ENCODE peak calls at places on chromosomes 2 and 18, in ten cellular contexts. T, I, X, K, Z, O, B, J, U and Y are unnamed samples. For H3K27me3, the result is how much of the 10 kb centered on the place peaks cover.

GRCh38 chr18:80169607-80170006 is 60.5 kb downstream of the ADNP2 start:
- DNase-seq in T (no peak), I (no peak), X (no peak), K (no peak), Z (no peak), O (no peak), B (no peak), J (no peak), U (no peak), Y (no peak)

GRCh38 chr2:64862623-64863022 is 126.6 kb upstream of the SLC1A4 start:
- DNase-seq in T (no peak), I (no peak), X (no peak), K (no peak), Z (no peak), O (no peak), B (no peak), J (no peak), U (no peak), Y (no peak)

GRCh38 chr2:204776781-204777559 is 231.7 kb downstream of the PARD3B start:
- DNase-seq in T (no peak), I (no peak), X (no peak), K (no peak), Z (no peak), O (no peak), B (no peak), J (no peak), U (no peak), Y (no peak)

GRCh38 chr2:170115501-170116229 is 62.3 kb upstream of the MYO3B start:
- DNase-seq in T (no peak), I (no peak), X (no peak), K (no peak), Z (no peak), O (no peak), B (no peak), J (no peak), U (no peak), Y (no peak)

GRCh38 chr2:216015722-216016464 is 2.5 kb upstream of the MREG start:
- DNase-seq in T (peak), I (no peak), X (no peak), K (no peak), Z (no peak), O (no peak), B (no peak), J (no peak), U (peak), Y (no peak)

GRCh38 chr2:73468376-73468775 is 82.7 kb downstream of the ALMS1 start:
- DNase-seq in T (no peak), I (no peak), X (no peak), K (no peak), Z (no peak), O (no peak), B (no peak), J (no peak), U (no peak), Y (no peak)

GRCh38 chr2:102033028-102033749 is 41.4 kb downstream of the IL1R2 start:
- DNase-seq in T (peak), I (peak), X (peak), K (peak), Z (no peak), O (no peak), B (peak), J (peak), U (peak), Y (no peak)

GRCh38 chr2:2183135-2183534 is 147.9 kb downstream of the MYT1L start:
- DNase-seq in T (no peak), I (no peak), X (no peak), K (no peak), Z (peak), O (no peak), B (no peak), J (no peak), U (no peak), Y (no peak)

GRCh38 chr2:140210963-140211362 is 1430.8 kb upstream of the NXPH2 start:
- DNase-seq in T (no peak), I (no peak), X (no peak), K (no peak), Z (no peak), O (no peak), B (no peak), J (no peak), U (no peak), Y (no peak)

GRCh38 chr2:118221952-118222594 is 133.8 kb downstream of the INSIG2 start:
- DNase-seq in T (no peak), I (no peak), X (peak), K (peak), Z (peak), O (no peak), B (no peak), J (no peak), U (no peak), Y (no peak)

GRCh38 chr2:222912117-222912516 is 51.3 kb downstream of the ACSL3 start:
- DNase-seq in T (no peak), I (no peak), X (no peak), K (no peak), Z (no peak), O (no peak), B (no peak), J (peak), U (peak), Y (no peak)

GRCh38 chr2:20803287-20803686 is 19.6 kb downstream of the LDAH start:
- DNase-seq in T (no peak), I (no peak), X (no peak), K (peak), Z (peak), O (no peak), B (no peak), J (peak), U (no peak), Y (no peak)

GRCh38 chr2:62192811-62193210 is 3.1 kb upstream of the B3GNT2 start:
- DNase-seq in T (peak), I (no peak), X (no peak), K (no peak), Z (no peak), O (no peak), B (no peak), J (no peak), U (no peak), Y (no peak)

GRCh38 chr2:127039387-127040031 is 67.4 kb downstream of the BIN1 start:
- DNase-seq in T (no peak), I (no peak), X (peak), K (no peak), Z (no peak), O (no peak), B (no peak), J (no peak), U (peak), Y (peak)

GRCh38 chr2:75162897-75163296 is 36.4 kb downstream of the TACR1 start:
- DNase-seq in T (no peak), I (no peak), X (no peak), K (no peak), Z (no peak), O (no peak), B (no peak), J (no peak), U (peak), Y (no peak)

GRCh38 chr18:40347261-40347660 is 1607.8 kb upstream of the PIK3C3 start:
- DNase-seq in T (no peak), I (no peak), X (no peak), K (no peak), Z (no peak), O (no peak), B (no peak), J (no peak), U (no peak), Y (no peak)

GRCh38 chr2:225668606-225669266 is 269.2 kb downstream of the NYAP2 start:
- DNase-seq in T (no peak), I (no peak), X (no peak), K (peak), Z (peak), O (no peak), B (no peak), J (no peak), U (peak), Y (no peak)

GRCh38 chr2:239291505-239292350 is 109.1 kb downstream of the HDAC4 start:
- DNase-seq in T (peak), I (peak), X (no peak), K (no peak), Z (no peak), O (peak), B (peak), J (no peak), U (no peak), Y (peak)

GRCh38 chr2:153195342-153195741 is 283.2 kb downstream of the RPRM start:
- DNase-seq in T (no peak), I (no peak), X (no peak), K (no peak), Z (no peak), O (no peak), B (no peak), J (no peak), U (no peak), Y (no peak)

GRCh38 chr2:153476491-153477095 is 2.0 kb downstream of the RPRM start:
- DNase-seq in T (no peak), I (no peak), X (no peak), K (no peak), Z (no peak), O (no peak), B (peak), J (no peak), U (no peak), Y (peak)

GRCh38 chr18:54163458-54163857 is 61.0 kb downstream of the MBD2 start:
- DNase-seq in T (no peak), I (no peak), X (no peak), K (no peak), Z (no peak), O (no peak), B (no peak), J (no peak), U (no peak), Y (no peak)

GRCh38 chr2:191376981-191377629 is 131.9 kb downstream of the MYO1B start:
- DNase-seq in T (peak), I (peak), X (peak), K (peak), Z (no peak), O (peak), B (peak), J (peak), U (peak), Y (peak)

GRCh38 chr2:171319164-171319810 is 114.5 kb downstream of the METTL8 start:
- DNase-seq in T (no peak), I (no peak), X (no peak), K (no peak), Z (no peak), O (no peak), B (no peak), J (no peak), U (peak), Y (no peak)

GRCh38 chr18:9568186-9568585 is 46.2 kb downstream of the PPP4R1 start:
- DNase-seq in T (no peak), I (no peak), X (no peak), K (no peak), Z (no peak), O (no peak), B (no peak), J (no peak), U (no peak), Y (no peak)
- H3K27me3 ChIP-seq in T (under half), I (under half), X (under half), K (under half), Z (under half), O (under half), B (under half), J (under half), U (under half), Y (under half)

DNA sequence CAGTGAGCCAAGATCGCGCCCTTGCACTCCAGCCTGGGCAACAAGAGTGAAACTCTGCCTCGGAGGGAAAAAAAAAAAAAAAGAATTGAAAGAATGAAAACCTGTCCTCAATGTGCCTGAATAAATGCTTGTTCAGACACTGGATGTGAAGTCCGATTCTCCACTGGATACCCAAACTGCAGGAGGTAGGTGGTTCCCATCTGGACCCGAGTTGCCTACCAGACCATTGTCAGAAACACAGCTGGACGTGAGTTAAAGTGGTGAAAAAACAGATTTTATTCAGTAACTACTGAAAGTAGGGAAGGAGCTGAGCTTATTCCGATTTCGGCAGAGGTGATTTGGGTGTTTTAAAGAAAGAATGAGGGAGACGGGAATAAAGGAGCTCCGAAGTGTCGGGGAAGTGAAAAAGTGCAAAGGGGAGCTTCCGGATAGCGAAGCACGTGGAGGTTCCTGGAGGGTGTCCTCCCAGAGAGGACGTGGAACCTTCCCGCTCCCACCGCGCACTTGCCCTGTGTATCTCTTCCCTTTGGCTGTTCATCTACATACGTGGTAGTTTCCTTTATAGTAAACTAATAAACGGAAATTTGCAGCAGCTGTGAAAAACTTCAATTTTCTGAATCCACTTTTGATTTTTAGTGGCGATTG is 10.4 kb upstream of the ZDBF2 start:
- DNase-seq in T (no peak), I (no peak), X (no peak), K (no peak), Z (no peak), O (no peak), B (no peak), J (no peak), U (no peak), Y (no peak)
- TF ChIP-seq EP300 in T (no peak), I (no peak), X (no peak), K (no peak), Z (no peak), O (no peak), B (no peak), J (no peak), U (no peak), Y (no peak)

GRCh38 chr2:237487496-237487895 is 445 bp downstream of the MLPH start:
- DNase-seq in T (no peak), I (no peak), X (peak), K (no peak), Z (no peak), O (no peak), B (no peak), J (peak), U (no peak), Y (no peak)

GRCh38 chr2:237490009-237490804 is 3.2 kb downstream of the MLPH start:
- DNase-seq in T (no peak), I (peak), X (peak), K (no peak), Z (no peak), O (no peak), B (no peak), J (peak), U (no peak), Y (no peak)

GRCh38 chr2:237486819-237487448 is at the start of gene MLPH:
- DNase-seq in T (peak), I (peak), X (peak), K (no peak), Z (peak), O (peak), B (peak), J (peak), U (no peak), Y (no peak)

GRCh38 chr2:237488901-237489860 is 2.1 kb downstream of the MLPH start:
- DNase-seq in T (peak), I (no peak), X (peak), K (no peak), Z (no peak), O (no peak), B (no peak), J (peak), U (no peak), Y (no peak)

GRCh38 chr2:237488295-237488694 is 1.2 kb downstream of the MLPH start:
- DNase-seq in T (no peak), I (peak), X (peak), K (no peak), Z (no peak), O (no peak), B (no peak), J (peak), U (no peak), Y (no peak)
- H3K27me3 ChIP-seq in T (under half), I (under half), X (under half), K (under half), Z (under half), O (under half), B (under half), J (under half), U (under half), Y (under half)

DNA sequence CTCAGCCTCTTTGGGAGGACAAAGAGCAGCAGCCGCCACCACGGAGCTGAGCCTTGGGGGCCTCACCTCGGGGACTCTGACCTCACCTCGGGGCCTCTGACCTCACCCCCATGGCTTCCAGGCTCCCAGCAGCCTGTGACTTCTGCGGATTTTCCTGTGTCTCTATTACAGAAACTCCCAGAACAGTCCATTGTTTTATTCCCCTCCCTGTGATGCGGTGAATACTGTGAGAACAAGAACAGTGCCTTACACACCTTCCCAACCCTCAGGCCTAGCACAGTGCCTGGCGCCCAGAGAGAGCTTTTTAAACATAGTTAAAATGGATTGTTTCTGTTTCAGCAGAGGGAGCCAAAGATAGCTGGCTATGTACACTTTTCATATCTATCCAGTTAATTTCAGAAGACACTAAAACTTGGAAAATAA is 63.7 kb downstream of the MBP start:
- DNase-seq in T (no peak), I (no peak), X (no peak), K (no peak), Z (no peak), O (no peak), B (no peak), J (no peak), U (no peak), Y (no peak)
- TF ChIP-seq EP300 in T (no peak), I (no peak), X (no peak), K (no peak), Z (no peak), O (no peak), B (no peak), J (no peak), U (no peak), Y (no peak)

GRCh38 chr2:240818543-240819403 is 1.2 kb downstream of the KIF1A start:
- DNase-seq in T (no peak), I (no peak), X (peak), K (no peak), Z (peak), O (no peak), B (no peak), J (no peak), U (no peak), Y (no peak)

GRCh38 chr2:240817496-240818292 is 2.3 kb downstream of the KIF1A start:
- DNase-seq in T (no peak), I (no peak), X (peak), K (no peak), Z (no peak), O (no peak), B (no peak), J (no peak), U (no peak), Y (peak)

GRCh38 chr2:240819404-240820013 is 510 bp downstream of the KIF1A start:
- DNase-seq in T (no peak), I (no peak), X (peak), K (no peak), Z (peak), O (no peak), B (no peak), J (no peak), U (no peak), Y (no peak)

GRCh38 chr2:240816584-240817495 is 3.2 kb downstream of the KIF1A start:
- DNase-seq in T (no peak), I (no peak), X (no peak), K (no peak), Z (no peak), O (no peak), B (no peak), J (no peak), U (no peak), Y (peak)

GRCh38 chr2:240818293-240818542 is 1.8 kb downstream of the KIF1A start:
- DNase-seq in T (no peak), I (no peak), X (peak), K (no peak), Z (no peak), O (no peak), B (no peak), J (no peak), U (no peak), Y (no peak)
- H3K27me3 ChIP-seq in T (half or more), I (half or more), X (under half), K (under half), Z (under half), O (half or more), B (under half), J (under half), U (under half), Y (half or more)